ENCODE peak calls at places on chromosomes 11 and 22, in four cellular contexts. F, V, C and H are unnamed samples.

GRCh38 chr11:112355726-112356125 is 95.1 kb upstream of the PLET1 start:
- DNase-seq in F (no peak), V (no peak), C (no peak), H (peak)

GRCh38 chr11:103907548-103908455 is 128.6 kb upstream of the DDI1 start:
- DNase-seq in F (no peak), V (no peak), C (no peak), H (no peak)

GRCh38 chr11:105179542-105180278 is 40.1 kb upstream of the CARD18 start:
- DNase-seq in F (no peak), V (no peak), C (no peak), H (no peak)

GRCh38 chr11:83023410-83023809 is 48.3 kb downstream of the RAB30 start:
- DNase-seq in F (no peak), V (no peak), C (no peak), H (no peak)

GRCh38 chr11:102620858-102621561 is 4.1 kb downstream of the MMP20 start:
- DNase-seq in F (peak), V (no peak), C (no peak), H (no peak)

GRCh38 chr11:118912742-118913410 is 12.8 kb downstream of the BCL9L start:
- DNase-seq in F (no peak), V (peak), C (peak), H (no peak)

GRCh38 chr11:85787809-85788805 is 22.8 kb downstream of the SYTL2 start:
- DNase-seq in F (no peak), V (no peak), C (no peak), H (no peak)

GRCh38 chr11:5210376-5210885 is 9.9 kb upstream of the OR51V1 start:
- DNase-seq in F (no peak), V (no peak), C (no peak), H (no peak)

GRCh38 chr22:17234144-17234623 is 14.9 kb upstream of the ADA2 start:
- DNase-seq in F (no peak), V (peak), C (no peak), H (no peak)

GRCh38 chr22:17866621-17867020 is 92.4 kb upstream of the BID start:
- DNase-seq in F (no peak), V (no peak), C (no peak), H (no peak)

GRCh38 chr11:133082851-133083488 is 449.3 kb downstream of the OPCML start:
- DNase-seq in F (peak), V (peak), C (no peak), H (peak)

GRCh38 chr11:15565846-15566245 is 451.1 kb downstream of the INSC start:
- DNase-seq in F (no peak), V (no peak), C (no peak), H (no peak)

GRCh38 chr11:70848243-70848750 is 404.1 kb downstream of the SHANK2 start:
- DNase-seq in F (no peak), V (no peak), C (no peak), H (no peak)

GRCh38 chr11:441043-441417 is 781 bp downstream of the ANO9 start:
- DNase-seq in F (no peak), V (no peak), C (no peak), H (no peak)

GRCh38 chr22:35681454-35682050 is 33.3 kb downstream of the APOL6 start:
- DNase-seq in F (no peak), V (no peak), C (no peak), H (no peak)

GRCh38 chr11:128394436-128395089 is 192.8 kb downstream of the ETS1 start:
- DNase-seq in F (no peak), V (no peak), C (no peak), H (no peak)

GRCh38 chr11:32602657-32603410 is 19.2 kb downstream of the EIF3M start:
- DNase-seq in F (no peak), V (no peak), C (no peak), H (no peak)

GRCh38 chr22:35195821-35196220 is 61.5 kb upstream of the HMGXB4 start:
- DNase-seq in F (no peak), V (no peak), C (no peak), H (no peak)

GRCh38 chr11:14892036-14892556 is at the start of gene CYP2R1:
- DNase-seq in F (peak), V (peak), C (peak), H (peak)

GRCh38 chr11:62553839-62554361 is 7.3 kb upstream of the AHNAK start:
- DNase-seq in F (peak), V (no peak), C (peak), H (peak)

GRCh38 chr11:45354976-45355705 is 69.0 kb upstream of the SYT13 start:
- DNase-seq in F (peak), V (peak), C (no peak), H (no peak)

GRCh38 chr11:68033708-68034045 is 3.2 kb downstream of the NDUFS8 start:
- DNase-seq in F (no peak), V (no peak), C (no peak), H (no peak)

GRCh38 chr11:24064309-24064903 is 432.4 kb upstream of the LUZP2 start:
- DNase-seq in F (no peak), V (no peak), C (no peak), H (peak)

GRCh38 chr11:77820565-77821348 is at the start of the genes AAMDC and RSF1:
- DNase-seq in F (peak), V (peak), C (peak), H (peak)

GRCh38 chr22:47019012-47019790 is 256.8 kb downstream of the TBC1D22A start:
- DNase-seq in F (no peak), V (no peak), C (no peak), H (no peak)

GRCh38 chr11:118430956-118431355 is 5.3 kb upstream of the KMT2A start:
- DNase-seq in F (no peak), V (no peak), C (no peak), H (no peak)

GRCh38 chr22:23402275-23403151 is 177.6 kb downstream of the IGLL1 start:
- DNase-seq in F (no peak), V (peak), C (peak), H (peak)

GRCh38 chr11:15127341-15127740 is 12.6 kb downstream of the INSC start:
- DNase-seq in F (peak), V (no peak), C (no peak), H (peak)

GRCh38 chr11:64832467-64833197 is 11.8 kb downstream of the CDC42BPG start:
- DNase-seq in F (no peak), V (no peak), C (no peak), H (no peak)